ENCODE peak calls at places on chromosomes 7 and 10, in eight cellular contexts. Y is pancreas, Q is mammary epithelial cell, D is DND-41, P is sigmoid colon, N is HepG2, K is A549, R is WERI-Rb-1. J is an unnamed sample. For H3K9me3, the result is how much of the 10 kb centered on the place peaks cover.

GRCh38 chr10:51145388-51145787 is 71.1 kb downstream of the PRKG1 start:
- DNase-seq in Q (no peak), R (no peak), Y (no peak), P (no peak), D (no peak), K (no peak), N (no peak), J (no peak)

GRCh38 chr7:11434371-11434770 is 397.6 kb downstream of the THSD7A start:
- DNase-seq in Q (no peak), K (no peak), N (no peak), Y (no peak), D (no peak), R (no peak), P (no peak), J (no peak)

GRCh38 chr10:96358851-96359540 is at the start of gene OPALIN:
- DNase-seq in K (no peak), N (no peak), Y (no peak), R (no peak), D (no peak), Q (no peak), P (no peak), J (no peak)

GRCh38 chr10:46556515-46557318 is at the start of gene GPRIN2:
- DNase-seq in Q (no peak), N (no peak), D (peak), P (peak), K (no peak), R (peak), Y (peak), J (peak)

GRCh38 chr10:74194999-74195398 is 44.0 kb downstream of the ADK start:
- DNase-seq in N (no peak), Y (no peak), D (no peak), P (no peak), K (no peak), Q (no peak), R (no peak), J (no peak)

GRCh38 chr7:71636329-71636728 is 504.4 kb downstream of the GALNT17 start:
- DNase-seq in Y (no peak), D (no peak), R (no peak), Q (no peak), P (no peak), N (no peak), K (no peak), J (no peak)

GRCh38 chr10:23171232-23171876 is 20.8 kb upstream of the PTF1A start:
- DNase-seq in R (no peak), Q (peak), P (no peak), K (no peak), N (no peak), Y (peak), D (peak), J (no peak)

GRCh38 chr7:109246330-109247077 is 676.8 kb downstream of the DNAJB9 start:
- DNase-seq in N (no peak), D (no peak), Y (no peak), R (no peak), P (no peak), K (peak), Q (peak), J (no peak)

GRCh38 chr7:4274286-4274685 is 407.8 kb upstream of the FOXK1 start:
- DNase-seq in Y (no peak), N (no peak), D (no peak), K (no peak), R (no peak), P (no peak), Q (no peak), J (no peak)

GRCh38 chr7:158587425-158588084 is at the start of gene PTPRN2:
- DNase-seq in K (peak), P (peak), R (peak), D (no peak), N (no peak), Q (peak), Y (peak), J (peak)

GRCh38 chr7:1369856-1370657 is 89.2 kb downstream of the MICALL2 start:
- DNase-seq in P (no peak), D (no peak), N (no peak), Q (no peak), R (no peak), K (no peak), Y (peak), J (no peak)

GRCh38 chr10:87799860-87800259 is 18.2 kb downstream of the ATAD1 start:
- DNase-seq in K (no peak), Y (no peak), R (no peak), Q (no peak), P (no peak), N (no peak), D (no peak), J (no peak)

GRCh38 chr7:124783271-124783670 is 17.7 kb upstream of the GPR37 start:
- DNase-seq in P (no peak), Q (no peak), R (no peak), D (no peak), N (no peak), K (no peak), Y (no peak), J (no peak)

GRCh38 chr7:127629268-127629854 is 11.4 kb upstream of the PAX4 start:
- DNase-seq in R (peak), Q (no peak), D (peak), K (peak), P (no peak), N (peak), Y (peak), J (no peak)

GRCh38 chr7:158595068-158595467 is 7.4 kb upstream of the PTPRN2 start:
- DNase-seq in Y (no peak), N (no peak), R (no peak), K (peak), D (no peak), P (no peak), Q (peak), J (no peak)

GRCh38 chr10:33238643-33239042 is 95.8 kb downstream of the NRP1 start:
- DNase-seq in D (no peak), R (no peak), Q (peak), Y (no peak), N (no peak), P (no peak), K (peak), J (no peak)

GRCh38 chr7:117087639-117088396 is 134.5 kb downstream of the ST7 start:
- DNase-seq in K (no peak), Q (no peak), D (peak), N (no peak), R (no peak), P (no peak), Y (no peak), J (no peak)

GRCh38 chr7:157513162-157513621 is 176.4 kb downstream of the DNAJB6 start:
- DNase-seq in R (no peak), Y (no peak), K (peak), P (no peak), D (no peak), Q (no peak), N (no peak), J (no peak)

GRCh38 chr7:5139998-5140397 is 50.0 kb upstream of the WIPI2 start:
- DNase-seq in N (peak), D (peak), P (no peak), K (peak), R (peak), Q (no peak), Y (no peak), J (no peak)

GRCh38 chr7:131164900-131165254 is 162.8 kb upstream of the MKLN1 start:
- DNase-seq in Y (no peak), N (no peak), Q (no peak), K (no peak), R (no peak), P (no peak), D (no peak), J (no peak)

GRCh38 chr7:112271162-112271561 is 64.7 kb downstream of the ZNF277 start:
- DNase-seq in R (no peak), N (no peak), D (no peak), P (no peak), K (no peak), Y (no peak), Q (no peak), J (no peak)

GRCh38 chr7:80661729-80662128 is 23.3 kb downstream of the CD36 start:
- DNase-seq in K (peak), Y (no peak), N (no peak), P (no peak), D (no peak), R (no peak), Q (no peak), J (no peak)
- TF ChIP-seq CTCF in K (peak), Y (no peak), N (peak), P (no peak), D (no peak), R (no peak), Q (no peak), J (no peak)

DNA sequence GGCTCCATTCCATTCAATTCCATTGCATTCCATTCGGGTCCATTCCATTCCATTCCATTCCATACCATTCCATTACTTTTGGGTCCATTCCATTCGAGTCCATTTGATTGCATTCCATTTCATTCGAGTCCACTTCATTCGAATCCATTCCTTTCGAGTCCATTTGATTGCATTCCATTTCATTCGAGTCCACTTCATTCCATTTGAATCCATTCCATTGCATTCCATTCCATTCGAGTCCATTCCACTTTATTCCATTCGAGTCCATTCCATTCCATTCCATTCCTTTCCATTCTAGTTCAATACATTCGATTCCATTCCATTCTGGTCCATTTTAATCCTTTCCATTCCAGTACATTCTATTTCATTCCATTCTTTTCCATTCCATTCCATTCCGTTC is 334.0 kb downstream of the ZNF33B start:
- DNase-seq in Y (no peak), N (no peak), K (no peak), R (no peak), Q (no peak), D (no peak), P (no peak), J (no peak)
- H3K9me3 ChIP-seq in Y (under half), N (half or more), K (under half), R (under half), Q (half or more), D (half or more), P (under half), J (under half)

DNA sequence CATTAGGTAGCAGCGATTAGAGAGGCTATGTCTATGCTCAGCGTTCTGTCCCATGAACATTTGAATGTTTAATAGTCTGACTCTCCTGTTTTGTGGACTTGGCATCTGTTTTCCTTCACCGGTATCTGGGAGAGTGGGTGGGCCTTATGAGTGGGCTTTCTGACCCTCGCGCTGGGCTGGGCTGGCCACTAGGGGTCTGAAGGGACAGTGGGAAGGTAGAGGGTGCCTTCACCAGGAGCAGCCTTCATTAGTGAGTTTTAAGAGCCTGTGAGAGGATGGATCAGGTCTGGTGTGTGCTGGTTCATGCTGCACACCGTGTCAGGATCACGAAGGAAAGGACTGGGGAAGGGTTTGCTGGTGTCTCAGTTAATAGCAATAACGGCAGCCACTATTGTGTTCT is 33.4 kb downstream of the DCLRE1A start:
- DNase-seq in N (no peak), D (no peak), R (peak), Q (no peak), K (no peak), P (no peak), Y (no peak), J (no peak)
- TF ChIP-seq CTCF in N (peak), D (peak), R (peak), Q (peak), K (no peak), P (no peak), Y (no peak), J (no peak)

GRCh38 chr7:129789652-129790051 is 163.1 kb downstream of the UBE2H start:
- DNase-seq in P (no peak), R (no peak), Y (peak), D (no peak), N (no peak), Q (no peak), K (no peak), J (no peak)
- H3K9me3 ChIP-seq in P (under half), R (under half), Y (under half), D (under half), N (under half), Q (under half), K (under half), J (under half)

GRCh38 chr7:106369349-106369748 is 84.6 kb upstream of the NAMPT start:
- DNase-seq in R (no peak), K (no peak), Y (no peak), N (no peak), D (no peak), Q (peak), P (no peak), J (no peak)
- TF ChIP-seq CTCF in R (no peak), K (no peak), Y (no peak), N (no peak), D (no peak), Q (no peak), P (no peak), J (no peak)

GRCh38 chr10:108797573-108797972 is 1125.7 kb downstream of the XPNPEP1 start:
- DNase-seq in R (no peak), P (no peak), D (no peak), Y (no peak), K (no peak), Q (no peak), N (no peak), J (no peak)
- H3K9me3 ChIP-seq in R (under half), P (under half), D (under half), Y (under half), K (under half), Q (under half), N (half or more), J (under half)

DNA sequence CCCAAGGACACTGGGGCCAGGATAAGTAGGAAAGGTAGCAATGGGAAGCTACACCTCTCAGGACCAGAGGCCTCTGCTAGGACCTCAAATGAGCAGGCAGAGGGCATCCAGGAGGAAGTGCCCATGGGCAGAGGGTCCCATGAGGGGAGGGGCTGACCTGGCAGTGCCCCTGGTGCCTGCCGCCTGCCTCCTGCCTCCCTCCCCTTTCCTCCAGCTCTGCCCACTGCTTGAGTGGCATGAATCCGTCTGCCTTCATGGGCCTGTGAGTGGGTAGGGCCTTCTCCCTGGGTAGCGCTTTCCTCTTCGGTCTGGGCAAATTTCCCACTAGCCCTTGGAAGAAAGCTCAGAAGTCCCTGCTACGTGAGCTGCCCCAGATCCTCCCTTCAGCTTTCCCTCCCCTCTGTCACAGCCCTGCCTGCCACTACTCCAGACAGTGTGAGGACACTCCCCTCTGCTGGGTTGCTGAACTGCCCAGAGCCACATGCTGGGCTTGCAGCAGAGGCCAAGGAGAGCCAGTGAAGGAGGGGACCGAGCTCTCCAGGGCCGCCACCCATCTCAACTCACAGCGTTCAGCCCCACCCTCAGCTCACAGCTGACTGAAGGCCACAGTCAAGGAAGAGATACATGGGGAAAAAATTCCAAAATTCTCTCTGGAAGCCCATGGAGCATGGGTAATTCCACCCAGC is 141.4 kb downstream of the ARHGAP22 start:
- DNase-seq in D (peak), P (no peak), R (peak), K (no peak), Y (peak), N (no peak), Q (no peak), J (no peak)
- TF ChIP-seq CTCF in D (no peak), P (no peak), R (peak), K (no peak), Y (no peak), N (peak), Q (no peak), J (no peak)